ENCODE peak calls at places on chromosomes 13 and 19, in seven cellular contexts. D is omental fat pad; W is stimulated activated CD4-positive, alpha-beta T cell treated with anti-CD3 and anti-CD28 coated beads, Interleukin-4, amount 100 ng/mL, for 48 hours; G is A673; Z is RWPE1; Y is dorsolateral prefrontal cortex; L is tibial nerve. S is an unnamed sample.

GRCh38 chr13:48731957-48732569 is 78.3 kb downstream of the CYSLTR2 start:
- DNase-seq in D (no peak), W (peak; percentile 55), G (peak; percentile 67), Z (no peak), Y (no peak), L (peak; percentile 29), S (no peak)

GRCh38 chr13:27663947-27664346 is 42.3 kb downstream of the POLR1D start:
- DNase-seq in D (no peak), W (no peak), G (no peak), Z (no peak), Y (no peak), L (no peak), S (no peak)

GRCh38 chr19:14764401-14764800 is 14.0 kb downstream of the ADGRE2 start:
- DNase-seq in D (no peak), W (no peak), G (no peak), Z (no peak), Y (no peak), L (no peak), S (no peak)

GRCh38 chr13:21707586-21707985 is 36.7 kb downstream of the FGF9 start:
- DNase-seq in D (no peak), W (no peak), G (no peak), Z (no peak), Y (no peak), L (no peak), S (no peak)

GRCh38 chr13:73075546-73075945 is 16.7 kb downstream of the KLF5 start:
- DNase-seq in D (no peak), W (no peak), G (no peak), Z (no peak), Y (no peak), L (no peak), S (no peak)

GRCh38 chr19:1373534-1374249 is 10.0 kb upstream of the NDUFS7 start:
- DNase-seq in D (no peak), W (no peak), G (peak; percentile 44), Z (no peak), Y (peak; percentile 64), L (no peak), S (no peak)

GRCh38 chr13:112165712-112166111 is 98.8 kb downstream of the SOX1 start:
- DNase-seq in D (no peak), W (no peak), G (no peak), Z (no peak), Y (no peak), L (no peak), S (no peak)

GRCh38 chr19:7646426-7646700 is 9.5 kb downstream of the STXBP2 start:
- DNase-seq in D (no peak), W (no peak), G (no peak), Z (no peak), Y (no peak), L (no peak), S (no peak)

GRCh38 chr13:75507027-75508001 is 25.3 kb upstream of the TBC1D4 start:
- DNase-seq in D (no peak), W (no peak), G (peak; percentile 10), Z (no peak), Y (no peak), L (no peak), S (no peak)

GRCh38 chr19:39497850-39498261 is 891 bp upstream of the DLL3 start:
- DNase-seq in D (no peak), W (no peak), G (peak; percentile 65), Z (no peak), Y (no peak), L (no peak), S (no peak)

GRCh38 chr13:20939662-20940061 is 37.1 kb upstream of the XPO4 start:
- DNase-seq in D (no peak), W (no peak), G (no peak), Z (no peak), Y (no peak), L (no peak), S (no peak)

GRCh38 chr13:20174656-20175405 is 14.0 kb upstream of the GJA3 start:
- DNase-seq in D (peak; percentile 87), W (peak; percentile 70), G (peak; percentile 90), Z (peak; percentile 94), Y (no peak), L (peak; percentile 75), S (peak; percentile 86)

GRCh38 chr13:113802090-113802531 is 43.1 kb downstream of the TMEM255B start:
- DNase-seq in D (no peak), W (no peak), G (no peak), Z (peak; percentile 71), Y (no peak), L (peak; percentile 68), S (no peak)

GRCh38 chr19:38917921-38918491 is 6.0 kb upstream of the CCER2 start:
- DNase-seq in D (no peak), W (no peak), G (no peak), Z (peak; percentile 30), Y (no peak), L (no peak), S (no peak)

GRCh38 chr13:22080832-22081231 is 410.0 kb downstream of the FGF9 start:
- DNase-seq in D (no peak), W (no peak), G (no peak), Z (no peak), Y (no peak), L (no peak), S (no peak)

GRCh38 chr13:108924154-108924940 is 294.9 kb downstream of the MYO16 start:
- DNase-seq in D (no peak), W (no peak), G (peak; percentile 71), Z (no peak), Y (no peak), L (no peak), S (no peak)

GRCh38 chr19:16544468-16545231 is 2.4 kb upstream of the CHERP start:
- DNase-seq in D (no peak), W (no peak), G (no peak), Z (no peak), Y (no peak), L (no peak), S (no peak)

GRCh38 chr19:39341720-39342604 is at the start of gene SAMD4B:
- DNase-seq in D (peak; percentile 91), W (peak; percentile 99), G (peak; percentile 99), Z (peak; percentile 97), Y (peak; percentile 100), L (peak; percentile 97), S (peak; percentile 99)

GRCh38 chr19:47658431-47659383 is 49.8 kb downstream of the BICRA start:
- DNase-seq in D (no peak), W (no peak), G (no peak), Z (no peak), Y (no peak), L (no peak), S (no peak)

GRCh38 chr19:38850976-38851621 is 1.3 kb upstream of the HNRNPL start:
- DNase-seq in D (no peak), W (no peak), G (peak; percentile 49), Z (no peak), Y (no peak), L (no peak), S (no peak)

GRCh38 chr19:53192771-53193533 is at the start of gene ZNF665:
- DNase-seq in D (peak; percentile 49), W (peak; percentile 63), G (peak; percentile 80), Z (peak; percentile 46), Y (peak; percentile 87), L (peak; percentile 83), S (peak; percentile 67)

S was measured in ascending aorta.